ENCODE peak calls at places on chromosomes 3 and 15, in four cellular contexts. K, U, P and B are unnamed samples.

GRCh38 chr3:171813897-171814460 is 3.7 kb upstream of the PLD1 start:
- DNase-seq in P (no peak), U (peak; percentile 21), K (no peak), B (no peak)

GRCh38 chr3:134253475-134254231 is 3.0 kb upstream of the RYK start:
- DNase-seq in U (no peak), P (no peak), K (no peak), B (no peak)

GRCh38 chr15:41494922-41495735 is 1.5 kb downstream of the ITPKA start:
- DNase-seq in U (no peak), K (no peak), P (peak; percentile 77), B (peak; percentile 70)

GRCh38 chr3:71045917-71046282 is 537.6 kb downstream of the FOXP1 start:
- DNase-seq in U (peak; percentile 71), P (no peak), K (no peak), B (no peak)

GRCh38 chr3:126134219-126134975 is 46.0 kb downstream of the ALDH1L1 start:
- DNase-seq in K (peak; percentile 11), P (peak; percentile 78), U (peak; percentile 30), B (peak; percentile 85)

GRCh38 chr15:83248944-83249343 is 35.5 kb downstream of the BNC1 start:
- DNase-seq in K (no peak), P (no peak), U (no peak), B (no peak)

GRCh38 chr3:88947013-88947412 is 160.4 kb upstream of the EPHA3 start:
- DNase-seq in U (no peak), P (no peak), K (no peak), B (no peak)

GRCh38 chr3:161291191-161291901 is 70.2 kb downstream of the NMD3 start:
- DNase-seq in K (no peak), P (no peak), U (no peak), B (no peak)

GRCh38 chr3:181327349-181327748 is 337.8 kb upstream of the DNAJC19 start:
- DNase-seq in P (no peak), K (no peak), U (no peak), B (no peak)

GRCh38 chr15:39598958-39599845 is 18.3 kb downstream of the THBS1 start:
- DNase-seq in U (no peak), K (no peak), P (no peak), B (no peak)

GRCh38 chr3:66398228-66399025 is 102.4 kb downstream of the LRIG1 start:
- DNase-seq in U (no peak), K (no peak), P (no peak), B (no peak)

GRCh38 chr3:197002701-197003454 is 26.7 kb downstream of the MELTF start:
- DNase-seq in K (peak; percentile 19), U (peak; percentile 72), P (peak; percentile 92), B (peak; percentile 82)

GRCh38 chr3:139327861-139328260 is 16.0 kb upstream of the MRPS22 start:
- DNase-seq in U (no peak), P (peak; percentile 56), K (no peak), B (no peak)

GRCh38 chr3:128573707-128574162 is 76.9 kb downstream of the RPN1 start:
- DNase-seq in U (no peak), P (no peak), K (no peak), B (no peak)

GRCh38 chr15:65372787-65373067 is 5.1 kb downstream of the IGDCC3 start:
- DNase-seq in U (no peak), P (no peak), K (no peak), B (no peak)

GRCh38 chr3:94360982-94361381 is 298.1 kb downstream of the NSUN3 start:
- DNase-seq in K (no peak), U (no peak), P (no peak), B (no peak)